ENCODE peak calls at places on chromosomes 7 and 10, in five cellular contexts. One of them, this sample, is unnamed.

GRCh38 chr10:131746241-131746711 is 154.5 kb upstream of the PPP2R2D start:
- DNase-seq in PC-9: no peak
- DNase-seq in BE2C: no peak
- DNase-seq in OCI-LY7: no peak
- DNase-seq in glutamatergic neuron: peak; percentile 15
- DNase-seq in this sample: no peak

GRCh38 chr10:77611670-77612069 is 25.9 kb downstream of the KCNMA1 start:
- DNase-seq in PC-9: no peak
- DNase-seq in glutamatergic neuron: no peak
- DNase-seq in OCI-LY7: no peak
- DNase-seq in BE2C: no peak
- DNase-seq in this sample: no peak

GRCh38 chr7:133358728-133359127 is 105.8 kb downstream of the EXOC4 start:
- DNase-seq in BE2C: no peak
- DNase-seq in OCI-LY7: no peak
- DNase-seq in glutamatergic neuron: no peak
- DNase-seq in PC-9: no peak
- DNase-seq in this sample: no peak

GRCh38 chr7:132933076-132933466 is 148.8 kb downstream of the CHCHD3 start:
- DNase-seq in BE2C: peak; percentile 35
- DNase-seq in OCI-LY7: no peak
- DNase-seq in PC-9: no peak
- DNase-seq in glutamatergic neuron: no peak
- DNase-seq in this sample: no peak

GRCh38 chr7:20299145-20299544 is 31.6 kb upstream of the ITGB8 start:
- DNase-seq in BE2C: no peak
- DNase-seq in OCI-LY7: no peak
- DNase-seq in glutamatergic neuron: no peak
- DNase-seq in PC-9: no peak
- DNase-seq in this sample: no peak

GRCh38 chr7:42319631-42320030 is 82.6 kb upstream of the GLI3 start:
- DNase-seq in OCI-LY7: no peak
- DNase-seq in BE2C: no peak
- DNase-seq in PC-9: no peak
- DNase-seq in glutamatergic neuron: no peak
- DNase-seq in this sample: no peak

GRCh38 chr10:124470544-124471449 is 9.2 kb downstream of the LHPP start:
- DNase-seq in glutamatergic neuron: no peak
- DNase-seq in BE2C: no peak
- DNase-seq in PC-9: no peak
- DNase-seq in OCI-LY7: no peak
- DNase-seq in this sample: no peak

GRCh38 chr10:3566627-3567026 is 218.4 kb downstream of the KLF6 start:
- DNase-seq in OCI-LY7: no peak
- DNase-seq in BE2C: no peak
- DNase-seq in PC-9: no peak
- DNase-seq in glutamatergic neuron: no peak
- DNase-seq in this sample: no peak

GRCh38 chr7:73827568-73828106 is 3.2 kb upstream of the CLDN4 start:
- DNase-seq in PC-9: peak; percentile 96
- DNase-seq in glutamatergic neuron: no peak
- DNase-seq in OCI-LY7: no peak
- DNase-seq in BE2C: peak; percentile 67
- DNase-seq in this sample: no peak

GRCh38 chr10:58299580-58299979 is 30.6 kb downstream of the CISD1 start:
- DNase-seq in glutamatergic neuron: peak; percentile 71
- DNase-seq in OCI-LY7: peak; percentile 70
- DNase-seq in PC-9: peak; percentile 54
- DNase-seq in BE2C: peak; percentile 76
- DNase-seq in this sample: peak; percentile 52

GRCh38 chr7:44240983-44241510 is 40.3 kb downstream of the YKT6 start:
- DNase-seq in BE2C: peak; percentile 82
- DNase-seq in OCI-LY7: peak; percentile 91
- DNase-seq in PC-9: peak; percentile 82
- DNase-seq in glutamatergic neuron: peak; percentile 78
- DNase-seq in this sample: peak; percentile 92

GRCh38 chr7:30894866-30895408 is 16.7 kb upstream of the AQP1 start:
- DNase-seq in glutamatergic neuron: no peak
- DNase-seq in OCI-LY7: no peak
- DNase-seq in BE2C: no peak
- DNase-seq in PC-9: no peak
- DNase-seq in this sample: no peak

GRCh38 chr10:34954142-34954541 is 136.0 kb downstream of the CUL2 start:
- DNase-seq in glutamatergic neuron: no peak
- DNase-seq in PC-9: peak; percentile 91
- DNase-seq in BE2C: no peak
- DNase-seq in OCI-LY7: no peak
- DNase-seq in this sample: no peak

GRCh38 chr7:10038351-10038750 is 935.3 kb upstream of the PHF14 start:
- DNase-seq in PC-9: no peak
- DNase-seq in glutamatergic neuron: no peak
- DNase-seq in BE2C: no peak
- DNase-seq in OCI-LY7: no peak
- DNase-seq in this sample: no peak

GRCh38 chr7:38169862-38170261 is 8.2 kb upstream of the STARD3NL start:
- DNase-seq in OCI-LY7: no peak
- DNase-seq in glutamatergic neuron: no peak
- DNase-seq in PC-9: peak; percentile 75
- DNase-seq in BE2C: no peak
- DNase-seq in this sample: no peak

GRCh38 chr10:44382981-44383748 is 1.7 kb downstream of the CXCL12 start:
- DNase-seq in glutamatergic neuron: no peak
- DNase-seq in BE2C: no peak
- DNase-seq in OCI-LY7: no peak
- DNase-seq in PC-9: no peak
- DNase-seq in this sample: no peak

GRCh38 chr7:77687747-77688144 is 8.5 kb upstream of the RSBN1L start:
- DNase-seq in OCI-LY7: no peak
- DNase-seq in BE2C: no peak
- DNase-seq in glutamatergic neuron: no peak
- DNase-seq in PC-9: no peak
- DNase-seq in this sample: no peak

GRCh38 chr10:104038958-104039752 is 46.5 kb downstream of the COL17A1 start:
- DNase-seq in OCI-LY7: no peak
- DNase-seq in BE2C: no peak
- DNase-seq in glutamatergic neuron: no peak
- DNase-seq in PC-9: no peak
- DNase-seq in this sample: no peak

GRCh38 chr7:112449353-112449752 is 907 bp upstream of the IFRD1 start:
- DNase-seq in OCI-LY7: peak; percentile 4
- DNase-seq in PC-9: peak; percentile 44
- DNase-seq in BE2C: no peak
- DNase-seq in glutamatergic neuron: no peak
- DNase-seq in this sample: peak; percentile 24

GRCh38 chr7:99472561-99473314 is at the start of gene ZNF789:
- DNase-seq in glutamatergic neuron: peak; percentile 99
- DNase-seq in BE2C: peak; percentile 99
- DNase-seq in OCI-LY7: peak; percentile 98
- DNase-seq in PC-9: peak; percentile 99
- DNase-seq in this sample: peak; percentile 99
- TF ChIP-seq CTCF in glutamatergic neuron: no peak
- TF ChIP-seq CTCF in BE2C: no peak
- TF ChIP-seq CTCF in OCI-LY7: no peak
- TF ChIP-seq CTCF in PC-9: no peak
- TF ChIP-seq CTCF in this sample: no peak

GRCh38 chr7:151310578-151310977 is 31.0 kb upstream of the NUB1 start:
- DNase-seq in PC-9: no peak
- DNase-seq in OCI-LY7: peak; percentile 36
- DNase-seq in glutamatergic neuron: no peak
- DNase-seq in BE2C: peak; percentile 32
- DNase-seq in this sample: no peak
- TF ChIP-seq CTCF in PC-9: peak; percentile 65
- TF ChIP-seq CTCF in OCI-LY7: peak; percentile 78
- TF ChIP-seq CTCF in glutamatergic neuron: peak; percentile 62
- TF ChIP-seq CTCF in BE2C: peak; percentile 62
- TF ChIP-seq CTCF in this sample: peak; percentile 35

GRCh38 chr10:89553064-89553734 is 17.8 kb upstream of the SLC16A12 start:
- DNase-seq in glutamatergic neuron: no peak
- DNase-seq in BE2C: no peak
- DNase-seq in PC-9: peak; percentile 18
- DNase-seq in OCI-LY7: no peak
- DNase-seq in this sample: no peak

GRCh38 chr10:89554433-89554832 is 19.0 kb upstream of the SLC16A12 start:
- DNase-seq in PC-9: no peak
- DNase-seq in BE2C: no peak
- DNase-seq in OCI-LY7: no peak
- DNase-seq in glutamatergic neuron: no peak
- DNase-seq in this sample: no peak

GRCh38 chr10:89556590-89556989 is 21.2 kb upstream of the SLC16A12 start:
- DNase-seq in glutamatergic neuron: no peak
- DNase-seq in OCI-LY7: no peak
- DNase-seq in BE2C: no peak
- DNase-seq in PC-9: no peak
- DNase-seq in this sample: no peak

GRCh38 chr10:89552213-89552612 is 16.8 kb upstream of the SLC16A12 start:
- DNase-seq in OCI-LY7: no peak
- DNase-seq in glutamatergic neuron: no peak
- DNase-seq in PC-9: no peak
- DNase-seq in BE2C: no peak
- DNase-seq in this sample: no peak

GRCh38 chr10:89555688-89556445 is 20.5 kb upstream of the SLC16A12 start:
- DNase-seq in glutamatergic neuron: no peak
- DNase-seq in PC-9: no peak
- DNase-seq in BE2C: no peak
- DNase-seq in OCI-LY7: no peak
- DNase-seq in this sample: no peak
- TF ChIP-seq CTCF in glutamatergic neuron: no peak
- TF ChIP-seq CTCF in PC-9: no peak
- TF ChIP-seq CTCF in BE2C: peak; percentile 19
- TF ChIP-seq CTCF in OCI-LY7: no peak
- TF ChIP-seq CTCF in this sample: no peak

DNA sequence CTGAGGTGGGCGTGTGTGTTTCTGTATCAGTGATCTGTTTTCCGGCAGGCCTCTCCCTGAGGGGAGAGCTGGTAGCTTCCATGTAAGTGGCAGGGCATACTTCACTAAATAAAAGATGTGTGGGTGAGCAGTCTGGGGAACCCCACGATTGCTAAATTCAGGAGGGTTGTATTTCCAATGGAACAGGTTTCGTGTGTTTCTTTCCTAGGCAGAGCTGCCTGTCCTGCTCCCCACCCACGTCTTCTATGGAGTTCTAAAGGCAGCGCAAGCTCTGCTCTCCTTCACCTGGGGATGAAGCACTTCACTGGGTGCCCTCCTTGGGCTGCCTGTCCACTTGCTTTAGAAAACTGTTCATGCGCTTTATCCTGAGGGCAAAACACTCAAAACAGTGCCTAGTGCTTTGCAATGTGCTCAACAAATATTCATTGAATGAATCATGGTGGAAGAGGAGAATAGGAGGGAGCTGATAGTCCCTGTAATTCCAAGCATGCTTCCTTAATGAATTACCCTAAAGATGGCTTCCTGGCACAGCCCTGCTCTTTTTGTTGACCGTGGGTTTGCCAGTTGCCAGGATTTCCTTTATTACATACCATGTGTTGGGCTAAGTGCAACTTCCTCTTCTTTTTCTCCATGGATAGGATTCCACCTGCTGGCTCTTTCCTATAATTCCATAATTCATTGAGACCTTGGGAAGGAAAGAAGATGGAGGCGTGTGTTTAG is 50.6 kb upstream of the SRPK2 start:
- DNase-seq in OCI-LY7: no peak
- DNase-seq in PC-9: peak; percentile 71
- DNase-seq in BE2C: peak; percentile 60
- DNase-seq in glutamatergic neuron: no peak
- DNase-seq in this sample: no peak
- TF ChIP-seq CTCF in OCI-LY7: no peak
- TF ChIP-seq CTCF in PC-9: peak; percentile 21
- TF ChIP-seq CTCF in BE2C: peak; percentile 12
- TF ChIP-seq CTCF in glutamatergic neuron: no peak
- TF ChIP-seq CTCF in this sample: no peak

This sample was measured in GM13977.